ENCODE peak calls at places on chromosomes 2 and 18, in seven cellular contexts. P, X, S, N, W, M and V are unnamed samples. For H3K9me3, the result is how much of the 10 kb centered on the place peaks cover.

GRCh38 chr2:101111917-101112771 is 39.0 kb downstream of the TBC1D8 start:
- DNase-seq in P (peak), X (no peak), S (no peak), N (no peak), W (no peak), M (no peak), V (no peak)

GRCh38 chr2:46850742-46851141 is 64.9 kb downstream of the MCFD2 start:
- DNase-seq in P (peak), X (peak), S (peak), N (no peak), W (no peak), M (no peak), V (no peak)

GRCh38 chr18:49464718-49465598 is 4.5 kb upstream of the DYM start:
- DNase-seq in P (no peak), X (no peak), S (no peak), N (peak), W (no peak), M (no peak), V (no peak)

GRCh38 chr18:48680339-48680738 is 141.5 kb downstream of the CTIF start:
- DNase-seq in P (no peak), X (no peak), S (no peak), N (no peak), W (no peak), M (no peak), V (no peak)

GRCh38 chr2:26401739-26402541 is at the start of gene DRC1:
- DNase-seq in P (peak), X (peak), S (peak), N (peak), W (no peak), M (peak), V (no peak)

GRCh38 chr2:114698504-114698903 is 256.1 kb downstream of the DPP10 start:
- DNase-seq in P (no peak), X (no peak), S (no peak), N (no peak), W (no peak), M (no peak), V (no peak)

GRCh38 chr2:202353430-202353829 is 22.7 kb upstream of the BMPR2 start:
- DNase-seq in P (no peak), X (no peak), S (no peak), N (no peak), W (no peak), M (no peak), V (no peak)

GRCh38 chr18:51610481-51610880 is 413.0 kb upstream of the MEX3C start:
- DNase-seq in P (no peak), X (no peak), S (no peak), N (no peak), W (no peak), M (no peak), V (no peak)

GRCh38 chr18:48374423-48375149 is 34.6 kb downstream of the ZBTB7C start:
- DNase-seq in P (no peak), X (no peak), S (no peak), N (no peak), W (no peak), M (peak), V (no peak)

GRCh38 chr2:207394812-207395534 is 134.8 kb upstream of the CREB1 start:
- DNase-seq in P (no peak), X (no peak), S (no peak), N (peak), W (no peak), M (no peak), V (no peak)

DNA sequence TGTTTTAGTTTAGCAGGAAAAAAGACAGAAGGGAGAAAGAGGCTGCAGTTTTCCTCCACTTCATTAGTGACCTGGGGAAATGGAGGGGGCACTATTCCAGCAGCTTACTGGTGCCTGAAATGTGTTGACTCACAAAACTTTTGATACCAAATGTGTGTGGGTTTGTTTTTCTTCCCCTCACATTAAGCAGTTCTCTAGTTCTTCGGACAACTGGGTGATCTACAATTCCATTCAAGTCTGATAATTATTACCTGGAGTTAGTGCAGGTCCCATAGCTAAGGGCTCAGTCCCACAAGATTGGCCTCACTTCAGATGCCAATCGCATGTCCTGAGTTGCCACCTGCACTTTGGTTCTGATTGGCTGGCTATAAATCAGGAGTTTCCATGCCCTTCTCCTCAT is 28.4 kb downstream of the PMAIP1 start:
- DNase-seq in P (no peak), X (no peak), S (no peak), N (no peak), W (no peak), M (no peak), V (no peak)
- H3K9me3 ChIP-seq in P (under half), X (under half), S (under half), N (under half), W (under half), M (under half), V (under half)

GRCh38 chr18:56124186-56124585 is 514.2 kb downstream of the TXNL1 start:
- DNase-seq in P (no peak), X (no peak), S (no peak), N (no peak), W (no peak), M (no peak), V (no peak)
- H3K9me3 ChIP-seq in P (under half), X (under half), S (under half), N (under half), W (under half), M (under half), V (under half)

GRCh38 chr2:89763254-89763580 is 1071.7 kb downstream of the RPIA start:
- DNase-seq in P (peak), X (peak), S (no peak), N (no peak), W (no peak), M (peak), V (no peak)
- H3K9me3 ChIP-seq in P (under half), X (under half), S (under half), N (under half), W (under half), M (under half), V (under half)

GRCh38 chr2:9857814-9858729 is 14.8 kb downstream of the TAF1B start:
- DNase-seq in P (no peak), X (no peak), S (no peak), N (no peak), W (no peak), M (no peak), V (no peak)
- H3K9me3 ChIP-seq in P (under half), X (under half), S (under half), N (under half), W (under half), M (under half), V (under half)

DNA sequence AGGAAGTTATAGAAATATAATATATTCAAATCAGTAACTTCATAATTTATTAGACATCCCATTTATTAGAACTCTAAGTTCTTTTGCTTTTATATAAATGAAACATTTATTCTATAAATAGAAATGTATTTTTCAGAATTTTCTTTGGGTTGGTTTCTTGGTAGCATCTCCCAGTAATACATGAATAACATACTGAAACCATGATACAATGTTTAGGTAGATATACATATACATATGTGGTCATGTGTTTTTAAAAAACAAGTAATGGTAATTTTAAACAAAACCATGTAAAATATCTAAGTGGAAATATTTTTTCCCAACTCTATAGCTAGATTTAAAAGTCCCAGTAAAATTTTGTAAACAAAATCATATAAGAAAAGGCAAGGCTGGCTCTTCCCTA is 36.9 kb downstream of the WIPF1 start:
- DNase-seq in P (no peak), X (no peak), S (no peak), N (no peak), W (no peak), M (no peak), V (no peak)
- H3K9me3 ChIP-seq in P (under half), X (under half), S (under half), N (under half), W (under half), M (under half), V (under half)

GRCh38 chr18:22626771-22627170 is 209.1 kb upstream of the CTAGE1 start:
- DNase-seq in P (no peak), X (no peak), S (no peak), N (no peak), W (no peak), M (no peak), V (no peak)
- H3K9me3 ChIP-seq in P (under half), X (under half), S (under half), N (under half), W (under half), M (under half), V (under half)

GRCh38 chr2:6845903-6846302 is 19.8 kb downstream of the CMPK2 start:
- DNase-seq in P (no peak), X (no peak), S (no peak), N (no peak), W (no peak), M (no peak), V (no peak)

GRCh38 chr2:6845312-6845711 is 20.4 kb downstream of the CMPK2 start:
- DNase-seq in P (no peak), X (no peak), S (no peak), N (peak), W (no peak), M (no peak), V (no peak)

GRCh38 chr2:6846967-6847695 is 18.6 kb downstream of the CMPK2 start:
- DNase-seq in P (no peak), X (no peak), S (no peak), N (no peak), W (no peak), M (no peak), V (no peak)

GRCh38 chr2:6846540-6846939 is 19.2 kb downstream of the CMPK2 start:
- DNase-seq in P (no peak), X (no peak), S (no peak), N (no peak), W (no peak), M (no peak), V (no peak)

DNA sequence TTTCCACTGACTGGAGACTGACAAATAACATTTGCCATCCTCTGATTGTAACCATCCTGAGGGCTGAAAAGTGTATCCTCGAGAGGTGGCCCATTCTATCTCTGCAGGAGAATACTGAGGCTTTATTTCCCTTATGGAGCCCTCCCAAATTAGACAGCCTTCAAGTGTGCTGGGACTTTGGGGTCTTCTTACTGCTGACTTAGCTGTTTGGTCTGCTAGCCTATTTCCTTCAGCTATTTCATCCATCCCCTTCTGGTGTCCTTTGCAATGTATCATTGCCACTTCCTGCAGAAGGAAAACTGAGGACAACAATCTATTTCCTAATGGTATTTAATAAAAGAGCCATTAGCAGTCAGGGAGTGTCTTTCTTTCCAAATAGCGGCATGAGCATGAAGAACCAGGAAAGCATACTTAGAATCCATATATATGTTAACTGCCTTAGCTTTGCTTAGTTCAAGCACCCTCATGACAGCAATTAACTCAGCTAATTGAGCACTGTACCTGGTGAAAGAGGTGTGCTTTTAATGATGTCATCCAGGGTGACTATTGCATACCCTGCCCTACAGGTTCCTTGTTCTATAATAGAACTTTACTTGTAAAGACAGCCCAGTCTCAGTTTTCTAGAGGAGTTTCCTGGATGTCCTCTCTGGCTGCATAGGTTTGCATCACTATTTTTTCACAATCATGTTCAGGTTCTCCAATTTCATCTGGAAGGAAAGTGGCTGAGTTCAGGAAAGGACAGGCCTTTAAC is 24.0 kb downstream of the CMPK2 start:
- DNase-seq in P (no peak), X (no peak), S (no peak), N (no peak), W (no peak), M (no peak), V (no peak)
- H3K9me3 ChIP-seq in P (under half), X (half or more), S (under half), N (under half), W (under half), M (under half), V (under half)

GRCh38 chr2:24893934-24894333 is 26.1 kb downstream of the ADCY3 start:
- DNase-seq in P (no peak), X (no peak), S (no peak), N (no peak), W (no peak), M (no peak), V (no peak)

GRCh38 chr2:24891201-24891600 is 28.8 kb downstream of the ADCY3 start:
- DNase-seq in P (no peak), X (no peak), S (no peak), N (no peak), W (no peak), M (no peak), V (no peak)

GRCh38 chr2:24894750-24895149 is 25.3 kb downstream of the ADCY3 start:
- DNase-seq in P (no peak), X (no peak), S (no peak), N (no peak), W (no peak), M (no peak), V (no peak)

GRCh38 chr2:24888177-24888576 is 31.9 kb downstream of the ADCY3 start:
- DNase-seq in P (no peak), X (no peak), S (no peak), N (no peak), W (no peak), M (no peak), V (no peak)

DNA sequence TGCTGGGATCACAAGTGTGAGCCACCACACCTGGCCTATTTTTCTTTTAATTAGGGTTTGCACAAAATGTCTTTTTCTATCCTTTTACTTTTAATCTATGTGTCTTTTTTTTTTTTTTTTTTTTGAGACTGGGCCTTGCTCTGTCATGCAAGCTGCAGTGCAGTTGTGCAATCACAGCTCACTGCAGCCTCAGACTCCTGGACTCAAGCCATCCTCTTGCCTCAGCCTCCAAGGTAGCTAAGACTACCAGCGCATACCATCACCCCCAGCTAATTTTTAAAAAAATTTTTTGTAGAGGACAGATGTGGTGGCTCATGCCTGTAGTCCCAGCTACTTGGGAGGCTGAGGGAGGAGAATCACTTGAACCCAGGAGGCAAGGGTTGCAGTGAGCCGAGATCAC is 27.1 kb downstream of the ADCY3 start:
- DNase-seq in P (no peak), X (no peak), S (no peak), N (no peak), W (no peak), M (no peak), V (no peak)
- H3K9me3 ChIP-seq in P (under half), X (under half), S (under half), N (under half), W (under half), M (under half), V (under half)

GRCh38 chr2:172578054-172578453 is 22.2 kb downstream of the PDK1 start:
- DNase-seq in P (no peak), X (no peak), S (no peak), N (no peak), W (no peak), M (no peak), V (no peak)

GRCh38 chr2:172572981-172573380 is 17.1 kb downstream of the PDK1 start:
- DNase-seq in P (no peak), X (no peak), S (no peak), N (no peak), W (no peak), M (no peak), V (no peak)

GRCh38 chr2:172571245-172571644 is 15.4 kb downstream of the PDK1 start:
- DNase-seq in P (no peak), X (no peak), S (no peak), N (no peak), W (no peak), M (no peak), V (no peak)

GRCh38 chr2:172578860-172579512 is 23.1 kb downstream of the PDK1 start:
- DNase-seq in P (no peak), X (no peak), S (no peak), N (no peak), W (no peak), M (no peak), V (no peak)

DNA sequence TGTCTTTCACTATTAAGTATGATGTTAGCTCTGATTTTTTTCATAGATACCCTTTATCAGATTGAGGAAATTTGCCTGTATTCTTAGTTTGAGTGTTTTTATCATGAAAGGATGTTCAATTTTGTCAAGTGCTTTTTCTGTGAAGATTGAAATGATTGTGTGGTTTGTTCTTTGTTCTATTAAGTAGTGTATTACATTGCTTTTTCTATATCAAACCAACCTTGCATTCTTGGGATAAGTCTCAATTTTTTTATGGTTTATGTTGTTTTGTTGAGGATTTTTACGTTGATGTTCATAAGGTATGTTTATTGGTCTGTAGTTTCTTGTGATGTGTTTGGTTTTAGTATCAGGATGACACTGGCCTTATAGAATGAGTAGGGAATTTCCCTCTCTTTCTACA is 19.1 kb downstream of the PDK1 start:
- DNase-seq in P (no peak), X (no peak), S (no peak), N (no peak), W (no peak), M (no peak), V (no peak)
- H3K9me3 ChIP-seq in P (under half), X (under half), S (under half), N (under half), W (under half), M (under half), V (under half)

DNA sequence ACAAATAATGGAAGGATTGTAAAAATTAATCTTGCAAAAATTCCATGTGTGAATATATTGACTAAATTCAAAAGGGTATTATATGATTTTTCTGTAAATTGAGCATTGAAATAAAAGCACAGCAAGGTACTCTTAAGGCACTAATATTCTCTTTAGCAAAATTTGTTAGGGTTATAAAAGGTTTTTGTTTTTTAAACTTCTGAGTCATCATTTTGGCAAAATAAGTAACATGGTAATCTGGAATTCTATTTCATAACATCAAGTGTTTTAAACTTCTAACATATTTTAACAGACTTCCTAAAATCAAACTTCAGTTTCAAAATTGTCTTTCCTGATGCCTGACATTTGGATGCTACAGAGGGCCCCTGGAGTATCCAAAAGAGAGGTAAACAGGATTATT is 12.5 kb upstream of the INPP4A start:
- DNase-seq in P (no peak), X (no peak), S (no peak), N (no peak), W (no peak), M (no peak), V (no peak)
- H3K9me3 ChIP-seq in P (under half), X (under half), S (under half), N (under half), W (under half), M (under half), V (under half)